ENCODE peak calls at places on chromosomes 2 and 18, in eight cellular contexts. O is uterus, C is neural progenitor cell, W is bronchial epithelial cell, A is AG10803, P is heart left ventricle, K is astrocyte, E is prostate gland. Y is an unnamed sample.

GRCh38 chr2:43233218-43234212 is 7.1 kb upstream of the ZFP36L2 start:
- DNase-seq in O (no peak), C (no peak), W (no peak), A (no peak), P (no peak), K (no peak), E (no peak), Y (no peak)

GRCh38 chr2:74507926-74508520 is 528 bp upstream of the PCGF1 start:
- DNase-seq in O (no peak), C (peak; percentile 56), W (peak; percentile 25), A (peak; percentile 82), P (no peak), K (no peak), E (no peak), Y (peak; percentile 29)

GRCh38 chr2:121900391-121900790 is 144.9 kb downstream of the TSN start:
- DNase-seq in O (no peak), C (no peak), W (no peak), A (no peak), P (no peak), K (no peak), E (no peak), Y (no peak)

GRCh38 chr2:230131366-230131765 is 62.6 kb upstream of the SLC16A14 start:
- DNase-seq in O (no peak), C (no peak), W (no peak), A (no peak), P (no peak), K (no peak), E (no peak), Y (no peak)

GRCh38 chr2:71467180-71467815 is 13.9 kb downstream of the DYSF start:
- DNase-seq in O (no peak), C (no peak), W (no peak), A (no peak), P (no peak), K (no peak), E (no peak), Y (no peak)

GRCh38 chr2:178194600-178195389 is 483 bp downstream of the OSBPL6 start:
- DNase-seq in O (peak; percentile 30), C (peak; percentile 77), W (peak; percentile 46), A (peak; percentile 60), P (peak; percentile 48), K (peak; percentile 54), E (peak; percentile 37), Y (peak; percentile 66)

GRCh38 chr18:46555724-46556123 is 101.3 kb downstream of the LOXHD1 start:
- DNase-seq in O (no peak), C (peak; percentile 69), W (peak; percentile 13), A (peak; percentile 2), P (no peak), K (no peak), E (no peak), Y (peak; percentile 11)

GRCh38 chr2:138364554-138365162 is 136.9 kb upstream of the SPOPL start:
- DNase-seq in O (no peak), C (no peak), W (peak; percentile 59), A (peak; percentile 80), P (no peak), K (peak; percentile 75), E (no peak), Y (peak; percentile 62)

GRCh38 chr2:43142921-43143438 is 83.4 kb downstream of the ZFP36L2 start:
- DNase-seq in O (no peak), C (no peak), W (no peak), A (no peak), P (no peak), K (no peak), E (no peak), Y (peak; percentile 29)

GRCh38 chr2:208977582-208977981 is 446.3 kb upstream of the MAP2 start:
- DNase-seq in O (no peak), C (no peak), W (no peak), A (no peak), P (no peak), K (no peak), E (no peak), Y (no peak)

GRCh38 chr2:117603569-117603968 is 210.9 kb upstream of the DDX18 start:
- DNase-seq in O (no peak), C (peak; percentile 13), W (no peak), A (no peak), P (no peak), K (no peak), E (no peak), Y (no peak)
- H3K4me3 ChIP-seq in O (no peak overlapping the region), C (no peak overlapping the region), W (no peak overlapping the region), A (no peak overlapping the region), P (no peak overlapping the region), K (no peak overlapping the region), E (no peak overlapping the region), Y (no peak overlapping the region)

GRCh38 chr18:21117385-21118135 is 5.9 kb upstream of the ROCK1 start:
- DNase-seq in O (no peak), C (no peak), W (no peak), A (peak; percentile 93), P (no peak), K (peak; percentile 92), E (no peak), Y (peak; percentile 79)

GRCh38 chr18:21111351-21112139 is at the start of gene ROCK1:
- DNase-seq in O (peak; percentile 99), C (peak; percentile 98), W (peak; percentile 89), A (peak; percentile 98), P (peak; percentile 99), K (peak; percentile 92), E (peak; percentile 96), Y (peak; percentile 98)

GRCh38 chr18:21112140-21112473 is 494 bp upstream of the ROCK1 start:
- DNase-seq in O (peak; percentile 85), C (no peak), W (no peak), A (no peak), P (no peak), K (no peak), E (no peak), Y (no peak)

GRCh38 chr18:21112543-21113105 is 1.0 kb upstream of the ROCK1 start:
- DNase-seq in O (no peak), C (no peak), W (no peak), A (peak; percentile 19), P (no peak), K (no peak), E (no peak), Y (peak; percentile 16)

GRCh38 chr18:21115519-21116411 is 4.2 kb upstream of the ROCK1 start:
- DNase-seq in O (no peak), C (peak; percentile 39), W (no peak), A (peak; percentile 94), P (no peak), K (peak; percentile 67), E (no peak), Y (peak; percentile 26)
- TF ChIP-seq CTCF in O (no peak), C (no peak), W (no peak), A (peak; percentile 30), P (no peak), K (no peak), E (no peak), Y (no peak)

GRCh38 chr2:57760448-57760847 is 286.2 kb upstream of the VRK2 start:
- DNase-seq in O (no peak), C (peak; percentile 13), W (no peak), A (no peak), P (no peak), K (no peak), E (no peak), Y (no peak)
- H3K4me3 ChIP-seq in O (no peak overlapping the region), C (peak overlapping the region; percentile 12), W (no peak overlapping the region), A (no peak overlapping the region), P (no peak overlapping the region), K (peak overlapping the region; percentile 56), E (no peak overlapping the region), Y (no peak overlapping the region)

GRCh38 chr18:21191596-21192307 is 50.3 kb upstream of the GREB1L start:
- DNase-seq in O (peak; percentile 20), C (peak; percentile 75), W (peak; percentile 55), A (peak; percentile 77), P (peak; percentile 23), K (peak; percentile 37), E (peak; percentile 37), Y (peak; percentile 67)
- TF ChIP-seq CTCF in O (no peak), C (peak; percentile 70), W (peak; percentile 92), A (peak; percentile 90), P (peak; percentile 24), K (peak; percentile 49), E (peak; percentile 44), Y (peak; percentile 87)

DNA sequence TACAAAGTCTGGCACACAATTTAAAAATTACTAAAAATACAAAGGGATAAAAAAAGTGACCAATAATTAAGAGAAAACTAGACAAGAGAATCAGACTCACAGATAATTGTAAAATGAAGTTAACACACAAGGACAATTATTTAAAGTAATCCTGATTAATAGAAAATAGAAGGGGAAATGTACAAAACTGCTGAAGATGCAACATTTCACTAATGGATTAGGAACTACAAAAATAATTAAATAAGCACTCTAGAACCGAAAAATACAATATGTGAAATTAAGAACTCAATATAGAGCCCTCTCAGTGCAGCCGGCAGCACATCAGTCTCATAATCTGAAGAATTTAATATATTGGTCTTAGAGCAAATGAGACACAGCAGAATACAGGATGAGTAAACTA is 24.6 kb downstream of the HYCC2 start:
- DNase-seq in O (no peak), C (no peak), W (no peak), A (no peak), P (no peak), K (no peak), E (no peak), Y (no peak)
- H3K4me3 ChIP-seq in O (no peak overlapping the region), C (no peak overlapping the region), W (no peak overlapping the region), A (no peak overlapping the region), P (no peak overlapping the region), K (no peak overlapping the region), E (no peak overlapping the region), Y (no peak overlapping the region)

DNA sequence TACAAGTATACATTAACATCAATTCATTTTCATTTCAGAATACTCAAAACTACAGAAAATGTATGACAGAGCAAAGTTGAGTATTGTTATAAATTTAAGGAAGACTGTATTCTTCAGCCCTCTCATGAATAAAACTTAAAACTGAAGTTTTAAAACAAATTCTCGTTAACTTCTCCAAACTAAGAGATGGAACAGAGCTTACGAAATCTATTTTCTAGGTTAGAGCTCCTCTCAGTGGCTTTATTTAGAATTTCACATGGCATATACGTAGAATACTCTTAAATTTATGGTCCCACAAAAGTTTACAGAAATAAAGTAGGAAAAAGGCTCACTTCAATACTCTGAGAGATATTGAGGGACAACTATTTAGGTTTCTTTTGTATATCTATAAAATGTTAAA is 612.1 kb downstream of the KCNJ3 start:
- DNase-seq in O (no peak), C (peak; percentile 32), W (peak; percentile 47), A (peak; percentile 3), P (no peak), K (peak; percentile 2), E (no peak), Y (peak; percentile 40)
- TF ChIP-seq CTCF in O (no peak), C (peak; percentile 78), W (peak; percentile 24), A (peak; percentile 40), P (no peak), K (peak; percentile 41), E (peak; percentile 55), Y (peak; percentile 28)

Y was measured in fibroblast of pulmonary artery.